ENCODE peak calls at places on chromosomes 7 and 10, in seven cellular contexts. T is GM12878, Q is HCT116, V is H1, W is SK-N-SH, Y is K562, C is HepG2. M is an unnamed sample.

GRCh38 chr10:131842351-131843088 is 58.3 kb upstream of the PPP2R2D start:
- DNase-seq in Y (no peak), V (no peak), Q (no peak), T (no peak), W (no peak), C (no peak), M (no peak)

GRCh38 chr7:100629117-100629711 is 12.1 kb downstream of the TFR2 start:
- DNase-seq in Y (peak; percentile 61), C (no peak), W (peak; percentile 86), T (no peak), Q (peak; percentile 28), V (no peak), M (no peak)

GRCh38 chr10:78457804-78458483 is 424.3 kb downstream of the RPS24 start:
- DNase-seq in C (peak; percentile 49), Y (no peak), T (no peak), W (no peak), V (no peak), Q (no peak), M (no peak)

GRCh38 chr10:58827381-58827780 is 314.7 kb downstream of the BICC1 start:
- DNase-seq in Y (no peak), T (no peak), C (no peak), W (no peak), Q (no peak), V (no peak), M (no peak)

GRCh38 chr10:14478639-14479038 is 147.9 kb upstream of the FRMD4A start:
- DNase-seq in C (no peak), W (peak; percentile 65), V (peak; percentile 46), Q (peak; percentile 19), Y (peak; percentile 17), T (no peak), M (no peak)

GRCh38 chr10:22723783-22724182 is 9.4 kb upstream of the PIP4K2A start:
- DNase-seq in Y (no peak), W (no peak), Q (no peak), V (no peak), T (no peak), C (no peak), M (no peak)

GRCh38 chr10:60021324-60021723 is 115.0 kb upstream of the CCDC6 start:
- DNase-seq in T (no peak), C (no peak), Q (no peak), Y (no peak), W (no peak), V (no peak), M (no peak)

GRCh38 chr10:48418189-48418588 is 111.7 kb downstream of the MAPK8 start:
- DNase-seq in T (no peak), W (no peak), Y (no peak), V (no peak), C (no peak), Q (no peak), M (no peak)

GRCh38 chr7:133023370-133024075 is 58.4 kb downstream of the CHCHD3 start:
- DNase-seq in W (peak; percentile 56), T (no peak), Q (no peak), V (no peak), C (no peak), Y (no peak), M (no peak)

GRCh38 chr10:14380746-14381145 is 50.0 kb upstream of the FRMD4A start:
- DNase-seq in W (no peak), T (no peak), Y (no peak), V (no peak), Q (no peak), C (no peak), M (no peak)

GRCh38 chr10:77939561-77940001 is 13.0 kb upstream of the DLG5 start:
- DNase-seq in T (no peak), W (no peak), Q (no peak), V (no peak), Y (no peak), C (no peak), M (no peak)

GRCh38 chr7:69739906-69740545 is 141.8 kb downstream of the AUTS2 start:
- DNase-seq in W (peak; percentile 75), V (no peak), Y (no peak), Q (no peak), T (peak; percentile 81), C (no peak), M (peak; percentile 46)

DNA sequence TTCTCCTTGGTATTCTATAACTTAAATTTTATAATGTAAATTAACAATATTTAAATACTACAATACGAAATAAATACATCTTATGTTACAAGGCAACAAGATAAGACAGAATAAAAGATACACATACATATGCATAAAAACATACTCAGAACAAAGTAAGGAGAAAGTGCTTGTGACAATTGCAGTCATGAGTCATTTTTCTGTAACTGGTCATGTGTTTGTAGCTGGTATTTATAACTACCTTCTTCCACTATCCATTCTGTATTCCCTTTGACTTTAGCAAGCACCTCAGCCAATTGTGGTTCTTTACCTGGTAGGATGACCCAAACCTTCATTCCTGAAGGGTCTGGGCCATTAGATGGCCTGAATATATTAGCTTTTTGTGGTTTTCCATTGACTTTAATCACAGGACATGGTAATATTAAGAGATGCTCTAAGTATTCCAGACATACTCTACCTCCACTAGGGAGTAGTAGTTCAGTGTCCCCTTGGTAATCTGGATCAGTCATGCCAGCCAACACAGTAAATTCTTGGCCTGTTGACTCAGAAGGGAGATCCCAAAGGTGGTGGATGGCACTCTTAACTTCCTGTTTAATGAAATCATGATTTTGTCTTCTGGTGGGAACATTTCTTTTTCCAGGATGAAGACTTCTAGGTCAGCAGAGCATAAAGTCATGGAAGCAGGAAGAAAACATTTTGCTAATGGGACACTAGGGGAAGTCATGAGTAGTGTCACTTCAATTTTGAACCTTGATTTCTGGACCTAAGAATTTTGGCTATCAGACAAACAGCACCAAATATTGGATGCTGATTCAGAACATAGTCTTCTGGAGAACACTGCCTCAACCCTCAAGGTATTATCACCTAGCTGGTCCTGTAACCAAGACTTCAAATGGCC is 733.7 kb upstream of the IGFBP3 start:
- DNase-seq in W (no peak), Q (no peak), T (no peak), V (no peak), C (no peak), Y (no peak), M (no peak)
- TF ChIP-seq JUND in W (no peak), Q (no peak), T (no peak), V (no peak), C (no peak), Y (no peak), M (no peak)

GRCh38 chr7:3027455-3027854 is 16.2 kb downstream of the CARD11 start:
- DNase-seq in C (no peak), V (no peak), Y (no peak), T (no peak), Q (no peak), W (no peak), M (no peak)
- TF ChIP-seq JUND in C (no peak), V (no peak), Y (no peak), T (no peak), Q (no peak), W (no peak), M (no peak)

GRCh38 chr7:45026984-45027773 is 27.2 kb downstream of the CCM2 start:
- DNase-seq in W (no peak), Q (no peak), Y (no peak), V (no peak), C (peak; percentile 40), T (peak; percentile 40), M (no peak)
- TF ChIP-seq JUND in W (no peak), Q (no peak), Y (no peak), V (no peak), C (no peak), T (no peak), M (no peak)

DNA sequence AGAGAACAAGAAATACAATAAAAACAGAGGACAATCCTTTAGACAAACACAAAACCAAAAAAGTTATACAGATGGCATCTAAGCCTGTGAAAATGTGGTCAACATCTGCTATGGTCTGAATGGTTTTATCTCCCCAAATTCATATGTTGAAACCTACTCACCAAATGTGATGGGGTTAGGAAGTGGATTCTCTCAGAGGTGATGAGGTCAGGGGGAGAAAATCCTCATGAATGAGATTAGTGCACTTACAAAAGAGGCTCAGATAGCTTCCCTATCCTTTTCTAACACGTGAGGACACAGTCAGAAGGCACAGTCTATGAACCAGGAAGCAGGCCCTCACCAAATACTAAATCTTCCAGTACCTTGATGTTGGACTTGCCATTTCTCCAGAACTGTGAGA is 147.8 kb upstream of the GPR22 start:
- DNase-seq in C (no peak), T (no peak), V (no peak), W (no peak), Y (peak; percentile 20), Q (no peak), M (no peak)
- TF ChIP-seq JUND in C (no peak), T (no peak), V (no peak), W (no peak), Y (peak; percentile 71), Q (no peak), M (no peak)

GRCh38 chr7:65221683-65222082 is 152.0 kb upstream of the ZNF92 start:
- DNase-seq in Q (no peak), W (no peak), Y (no peak), T (no peak), V (no peak), C (no peak), M (no peak)

GRCh38 chr7:65219623-65220022 is 154.0 kb upstream of the ZNF92 start:
- DNase-seq in W (no peak), C (no peak), Y (no peak), V (no peak), T (no peak), Q (no peak), M (no peak)

GRCh38 chr7:65216469-65216868 is 157.2 kb upstream of the ZNF92 start:
- DNase-seq in Y (no peak), Q (peak; percentile 48), W (peak; percentile 20), T (no peak), V (peak; percentile 63), C (peak; percentile 52), M (peak; percentile 90)
- TF ChIP-seq JUND in Y (peak; percentile 22), Q (no peak), W (no peak), T (no peak), V (no peak), C (no peak), M (no peak)

GRCh38 chr7:125184801-125185200 is 255.2 kb upstream of the POT1 start:
- DNase-seq in W (no peak), V (no peak), Q (no peak), C (no peak), T (no peak), Y (no peak), M (no peak)
- TF ChIP-seq JUND in W (no peak), V (no peak), Q (no peak), C (no peak), T (no peak), Y (no peak), M (no peak)

GRCh38 chr7:80644054-80644453 is 5.6 kb downstream of the CD36 start:
- DNase-seq in T (no peak), Q (no peak), Y (no peak), C (no peak), V (no peak), W (no peak), M (no peak)
- TF ChIP-seq JUND in T (no peak), Q (no peak), Y (no peak), C (no peak), V (no peak), W (no peak), M (no peak)